ENCODE peak calls at places on chromosomes 13 and 19, in seven cellular contexts. A, R, Q, T, O, I and M are unnamed samples.

GRCh38 chr19:40831502-40832430 is 18.5 kb downstream of the CYP2A6 start:
- DNase-seq in A (no peak), R (no peak), Q (no peak), T (no peak), O (no peak), I (no peak), M (no peak)

GRCh38 chr13:101489635-101490034 is 37.2 kb downstream of the ITGBL1 start:
- DNase-seq in A (no peak), R (no peak), Q (no peak), T (no peak), O (no peak), I (no peak), M (no peak)

GRCh38 chr13:45582533-45583076 is 32.9 kb downstream of the ERICH6B start:
- DNase-seq in A (no peak), R (no peak), Q (no peak), T (no peak), O (no peak), I (no peak), M (no peak)

GRCh38 chr13:45769072-45769471 is 67.0 kb downstream of the CBY2 start:
- DNase-seq in A (no peak), R (no peak), Q (no peak), T (no peak), O (no peak), I (no peak), M (no peak)

GRCh38 chr19:53172892-53173291 is 14.0 kb upstream of the ZNF347 start:
- DNase-seq in A (no peak), R (no peak), Q (no peak), T (no peak), O (no peak), I (no peak), M (no peak)

GRCh38 chr19:49710372-49710951 is 19.5 kb downstream of the CPT1C start:
- DNase-seq in A (no peak), R (no peak), Q (no peak), T (no peak), O (no peak), I (no peak), M (no peak)

GRCh38 chr19:54480048-54480447 is 7.0 kb upstream of the CDC42EP5 start:
- DNase-seq in A (no peak), R (no peak), Q (no peak), T (no peak), O (no peak), I (no peak), M (no peak)

GRCh38 chr19:35267818-35268545 is 780 bp upstream of the USF2 start:
- DNase-seq in A (peak), R (peak), Q (peak), T (peak), O (peak), I (peak), M (peak)

GRCh38 chr19:50818859-50819472 is 4.6 kb downstream of the KLK1 start:
- DNase-seq in A (no peak), R (no peak), Q (no peak), T (no peak), O (no peak), I (no peak), M (no peak)

GRCh38 chr13:77048592-77048991 is 21.6 kb upstream of the FBXL3 start:
- DNase-seq in A (no peak), R (no peak), Q (no peak), T (no peak), O (no peak), I (no peak), M (no peak)

GRCh38 chr13:18971576-18972219 is 209.9 kb downstream of the TUBA3C start:
- DNase-seq in A (no peak), R (no peak), Q (no peak), T (no peak), O (no peak), I (no peak), M (no peak)

GRCh38 chr19:53308339-53308811 is 25.2 kb upstream of the ZNF845 start:
- DNase-seq in A (no peak), R (no peak), Q (no peak), T (peak), O (peak), I (no peak), M (peak)